ENCODE peak calls at places on chromosome 20, in four cellular contexts. One of them, this sample, is unnamed.

GRCh38 chr20:7736336-7736735 is 203.9 kb downstream of the HAO1 start:
- DNase-seq in SHP77: no peak
- DNase-seq in KG1: no peak
- DNase-seq in tibial nerve: no peak
- DNase-seq in this sample: no peak

GRCh38 chr20:38617011-38617829 is 15.6 kb downstream of the ARHGAP40 start:
- DNase-seq in SHP77: no peak
- DNase-seq in KG1: no peak
- DNase-seq in tibial nerve: no peak
- DNase-seq in this sample: no peak

GRCh38 chr20:47809561-47809960 is 24.3 kb upstream of the SULF2 start:
- DNase-seq in SHP77: no peak
- DNase-seq in KG1: no peak
- DNase-seq in tibial nerve: no peak
- DNase-seq in this sample: no peak

GRCh38 chr20:62628691-62629090 is 13.6 kb upstream of the SLCO4A1 start:
- DNase-seq in SHP77: no peak
- DNase-seq in KG1: no peak
- DNase-seq in tibial nerve: no peak
- DNase-seq in this sample: no peak

GRCh38 chr20:24236204-24236603 is 233.2 kb upstream of the SYNDIG1 start:
- DNase-seq in SHP77: no peak
- DNase-seq in KG1: no peak
- DNase-seq in tibial nerve: no peak
- DNase-seq in this sample: no peak

GRCh38 chr20:49865559-49865958 is 49.8 kb downstream of the SPATA2 start:
- DNase-seq in SHP77: no peak
- DNase-seq in KG1: no peak
- DNase-seq in tibial nerve: no peak
- DNase-seq in this sample: no peak

GRCh38 chr20:19631410-19631809 is 126.6 kb upstream of the RIN2 start:
- DNase-seq in SHP77: no peak
- DNase-seq in KG1: no peak
- DNase-seq in tibial nerve: no peak
- DNase-seq in this sample: no peak

GRCh38 chr20:15756001-15756400 is 817.2 kb downstream of the KIF16B start:
- DNase-seq in SHP77: no peak
- DNase-seq in KG1: no peak
- DNase-seq in tibial nerve: no peak
- DNase-seq in this sample: peak

GRCh38 chr20:9942736-9943135 is 92.1 kb upstream of the ANKEF1 start:
- DNase-seq in SHP77: no peak
- DNase-seq in KG1: no peak
- DNase-seq in tibial nerve: no peak
- DNase-seq in this sample: no peak

GRCh38 chr20:53939554-53940355 is 130.6 kb downstream of the BCAS1 start:
- DNase-seq in SHP77: peak
- DNase-seq in KG1: peak
- DNase-seq in tibial nerve: peak
- DNase-seq in this sample: no peak

GRCh38 chr20:1396264-1396663 is 3.4 kb upstream of the FKBP1A start:
- DNase-seq in SHP77: no peak
- DNase-seq in KG1: no peak
- DNase-seq in tibial nerve: no peak
- DNase-seq in this sample: no peak

GRCh38 chr20:64242003-64242796 is 13.3 kb upstream of the PCMTD2 start:
- DNase-seq in SHP77: no peak
- DNase-seq in KG1: no peak
- DNase-seq in tibial nerve: no peak
- DNase-seq in this sample: no peak

GRCh38 chr20:41014557-41015088 is 14.0 kb upstream of the TOP1 start:
- DNase-seq in SHP77: no peak
- DNase-seq in KG1: no peak
- DNase-seq in tibial nerve: no peak
- DNase-seq in this sample: no peak

GRCh38 chr20:49821850-49822249 is 9.2 kb downstream of the SLC9A8 start:
- DNase-seq in SHP77: no peak
- DNase-seq in KG1: no peak
- DNase-seq in tibial nerve: no peak
- DNase-seq in this sample: no peak

GRCh38 chr20:33387177-33387576 is 14.1 kb downstream of the CDK5RAP1 start:
- DNase-seq in SHP77: no peak
- DNase-seq in KG1: no peak
- DNase-seq in tibial nerve: no peak
- DNase-seq in this sample: no peak

GRCh38 chr20:53654932-53655674 is 61.5 kb upstream of the ZNF217 start:
- DNase-seq in SHP77: no peak
- DNase-seq in KG1: no peak
- DNase-seq in tibial nerve: no peak
- DNase-seq in this sample: no peak

GRCh38 chr20:18032977-18033892 is 24.5 kb downstream of the OVOL2 start:
- DNase-seq in SHP77: no peak
- DNase-seq in KG1: no peak
- DNase-seq in tibial nerve: no peak
- DNase-seq in this sample: no peak

GRCh38 chr20:23061713-23062561 is 12.5 kb upstream of the THBD start:
- DNase-seq in SHP77: peak
- DNase-seq in KG1: no peak
- DNase-seq in tibial nerve: no peak
- DNase-seq in this sample: no peak

This sample was measured in NCI-H774.